ENCODE peak calls at places on chromosomes 6 and 20, in four cellular contexts. T, P, D and N are unnamed samples.

GRCh38 chr6:16854986-16855385 is 93.7 kb upstream of the ATXN1 start:
- DNase-seq in T (peak; percentile 59), P (no peak), D (no peak), N (no peak)

GRCh38 chr6:41546866-41547798 is 951 bp downstream of the FOXP4 start:
- DNase-seq in T (no peak), P (peak; percentile 60), D (no peak), N (no peak)

GRCh38 chr6:92538926-92539325 is 880.4 kb downstream of the EPHA7 start:
- DNase-seq in T (no peak), P (no peak), D (no peak), N (no peak)

GRCh38 chr6:119566546-119567263 is 217.1 kb upstream of the MAN1A1 start:
- DNase-seq in T (no peak), P (peak; percentile 91), D (no peak), N (no peak)

GRCh38 chr20:46811328-46812084 is 83.1 kb upstream of the EYA2 start:
- DNase-seq in T (no peak), P (no peak), D (no peak), N (no peak)

GRCh38 chr6:5338177-5338960 is 77.1 kb downstream of the FARS2 start:
- DNase-seq in T (peak; percentile 43), P (no peak), D (no peak), N (no peak)

GRCh38 chr6:16704706-16705402 is 56.4 kb downstream of the ATXN1 start:
- DNase-seq in T (no peak), P (no peak), D (no peak), N (no peak)

GRCh38 chr6:25027221-25027916 is 91.6 kb upstream of the RIPOR2 start:
- DNase-seq in T (peak; percentile 60), P (peak; percentile 28), D (no peak), N (no peak)

GRCh38 chr6:68134796-68135195 is 500.3 kb upstream of the ADGRB3 start:
- DNase-seq in T (no peak), P (no peak), D (no peak), N (no peak)

GRCh38 chr6:106450645-106451044 is 90.1 kb downstream of the CRYBG1 start:
- DNase-seq in T (no peak), P (no peak), D (no peak), N (no peak)

GRCh38 chr20:54257090-54257816 is 49.4 kb downstream of the PFDN4 start:
- DNase-seq in T (no peak), P (no peak), D (peak; percentile 10), N (peak; percentile 18)

GRCh38 chr20:2839732-2840137 is 720 bp downstream of the PCED1A start:
- DNase-seq in T (no peak), P (no peak), D (no peak), N (no peak)
- TF ChIP-seq SIN3A in T (no peak), P (no peak), D (no peak), N (no peak)

DNA sequence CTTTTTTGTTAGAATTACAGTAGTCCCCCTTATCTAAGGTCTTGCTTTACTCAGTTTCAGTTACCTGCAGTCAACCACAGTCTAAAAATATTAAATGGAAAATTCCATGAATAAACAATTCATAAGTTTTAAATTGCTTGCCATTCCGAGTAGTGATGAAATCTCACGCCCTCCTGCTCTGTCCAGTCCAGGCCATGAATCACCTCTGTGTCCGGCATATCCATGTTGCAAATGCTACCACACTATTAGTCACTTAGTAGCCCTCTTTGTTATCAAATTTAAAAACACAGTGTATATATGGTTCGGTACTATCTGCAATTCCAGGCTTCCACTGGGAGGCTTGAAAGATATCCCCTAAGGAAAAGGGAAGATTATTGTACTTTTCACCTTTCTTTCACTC is 164.6 kb upstream of the FAM83B start:
- DNase-seq in T (no peak), P (no peak), D (no peak), N (peak; percentile 12)
- H3K4me3 ChIP-seq in T (no peak overlapping the region), P (no peak overlapping the region), D (no peak overlapping the region), N (no peak overlapping the region)

DNA sequence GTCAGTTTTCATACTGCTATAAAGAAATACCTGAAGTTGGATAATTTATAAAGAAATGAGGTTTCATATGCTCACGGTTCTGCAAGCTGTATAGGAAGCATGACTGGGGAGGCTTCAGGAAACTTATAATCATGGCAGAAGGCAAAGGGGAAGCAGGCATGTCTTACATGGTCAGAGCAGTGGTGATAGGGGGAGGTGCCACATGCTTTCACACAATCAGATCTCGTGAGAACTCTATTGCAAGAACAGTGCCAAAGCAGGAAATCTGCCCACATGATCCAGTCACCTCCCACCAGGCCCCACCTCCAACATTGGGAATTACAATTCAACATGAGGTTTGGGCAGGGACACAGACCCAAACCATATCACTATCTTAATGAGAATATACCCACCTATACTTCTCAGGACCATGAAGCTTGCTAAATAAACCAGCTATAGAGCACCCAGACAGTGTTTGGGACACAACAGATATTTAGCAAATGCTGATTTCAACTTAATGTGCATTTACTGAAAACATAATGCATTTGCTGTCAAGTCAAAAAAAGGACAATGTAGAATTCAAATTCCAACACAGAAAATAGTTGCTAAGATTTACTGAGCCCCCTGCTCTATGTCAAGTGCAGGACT is 63.8 kb downstream of the TNFRSF21 start:
- DNase-seq in T (no peak), P (peak; percentile 40), D (no peak), N (no peak)
- TF ChIP-seq EGR1 in T (no peak), P (no peak), D (no peak), N (no peak)

DNA sequence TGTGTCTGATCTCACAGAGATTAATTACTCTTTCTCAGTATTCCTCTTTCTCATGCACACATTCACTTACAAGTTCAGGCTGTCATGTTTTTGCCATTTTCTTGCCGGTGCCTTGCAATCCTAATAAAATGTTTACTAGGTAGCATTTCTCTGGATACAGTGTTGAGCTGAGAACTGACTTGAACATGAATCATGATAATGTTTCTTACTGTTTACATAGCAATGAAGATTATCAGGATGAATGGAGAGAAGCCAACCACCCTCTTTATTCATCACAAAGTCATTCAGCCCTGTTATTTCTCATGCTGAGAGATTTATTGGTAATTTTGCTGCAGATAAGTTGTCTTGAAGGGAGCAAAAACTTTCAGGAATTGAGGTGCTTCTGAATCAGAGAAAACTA is 185.5 kb upstream of the ECI2 start:
- DNase-seq in T (no peak), P (no peak), D (no peak), N (no peak)
- TF ChIP-seq SIN3A in T (no peak), P (no peak), D (no peak), N (no peak)

DNA sequence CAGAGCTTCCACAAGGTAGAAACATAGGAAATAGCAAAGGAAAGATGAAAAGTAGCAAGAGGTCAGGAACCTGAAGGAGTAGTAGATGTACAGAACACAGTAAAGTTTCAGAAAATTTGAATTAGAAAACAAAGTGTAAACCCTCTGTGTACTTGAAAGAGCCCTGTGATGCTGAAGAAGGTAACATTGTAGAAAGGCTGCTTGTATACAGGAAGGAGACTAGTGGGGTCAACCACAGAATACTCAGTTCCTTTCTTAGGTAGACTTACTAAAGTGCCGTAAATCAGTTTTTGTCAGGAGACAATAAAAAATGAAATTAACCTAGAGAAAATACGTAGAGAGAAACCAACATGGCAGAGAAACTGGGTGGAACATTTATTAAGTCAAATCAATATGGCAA is 149.7 kb downstream of the AIG1 start:
- DNase-seq in T (no peak), P (no peak), D (no peak), N (no peak)
- H3K4me3 ChIP-seq in T (no peak overlapping the region), P (no peak overlapping the region), D (no peak overlapping the region), N (no peak overlapping the region)

DNA sequence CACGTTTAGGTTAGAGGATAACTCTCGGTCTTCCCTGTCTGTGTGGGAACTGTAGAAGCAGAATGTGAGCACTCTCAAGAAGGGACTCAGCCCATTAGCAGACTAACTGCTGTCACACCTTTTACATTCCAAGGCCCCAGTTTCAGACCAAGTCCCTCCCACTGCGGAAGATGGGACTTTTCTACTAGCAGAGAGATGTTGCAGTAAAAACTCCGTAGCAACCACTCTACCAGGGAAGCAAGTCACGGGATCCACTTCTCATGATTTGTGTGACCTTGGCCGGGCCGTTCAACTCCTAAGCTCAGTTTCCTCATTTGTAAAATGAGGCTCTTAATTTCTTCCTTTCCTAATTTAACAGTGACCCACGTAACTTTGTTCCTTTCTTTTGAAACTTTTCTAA is 77.1 kb upstream of the SLC4A11 start:
- DNase-seq in T (no peak), P (no peak), D (no peak), N (no peak)
- TF ChIP-seq EGR1 in T (no peak), P (no peak), D (no peak), N (no peak)

GRCh38 chr6:147621280-147621679 is 112.8 kb downstream of the SAMD5 start:
- DNase-seq in T (no peak), P (peak; percentile 14), D (no peak), N (no peak)
- TF ChIP-seq SIN3A in T (no peak), P (no peak), D (no peak), N (no peak)

DNA sequence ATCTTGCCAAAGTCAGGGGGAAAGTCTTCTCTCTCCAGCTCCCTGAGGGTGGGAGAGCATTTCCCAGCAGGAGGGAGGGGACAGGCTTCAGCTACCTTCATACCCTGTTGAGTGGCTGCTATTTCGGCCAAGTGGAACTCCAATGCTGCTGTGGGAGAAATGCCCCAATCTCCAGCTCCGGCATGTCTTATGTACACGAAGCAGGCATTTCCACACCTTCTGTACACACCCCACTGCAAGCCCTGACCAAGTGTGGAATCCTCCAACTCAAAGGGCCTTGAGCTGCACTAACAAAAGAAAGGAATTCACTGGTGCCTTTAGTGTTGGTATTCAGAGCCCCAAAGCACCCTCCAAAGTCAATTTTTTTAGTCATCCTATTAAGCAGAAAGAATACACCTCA is 313.6 kb upstream of the NT5E start:
- DNase-seq in T (no peak), P (no peak), D (no peak), N (no peak)
- H3K4me3 ChIP-seq in T (no peak overlapping the region), P (no peak overlapping the region), D (no peak overlapping the region), N (no peak overlapping the region)

GRCh38 chr20:61252601-61253263 is 671 bp downstream of the CDH4 start:
- DNase-seq in T (no peak), P (no peak), D (no peak), N (no peak)
- TF ChIP-seq EGR1 in T (no peak), P (no peak), D (no peak), N (no peak)